ENCODE peak calls at places on chromosomes 11 and 22, in five cellular contexts. Z is activated CD8-positive, alpha-beta memory T cell treated with anti-CD3 and anti-CD28 coated beads for 48 hours; R is HFFc6; A is fibroblast of lung; W is NCI-H69. H is an unnamed sample.

GRCh38 chr22:49229483-49230193 is 598.0 kb downstream of the BRD1 start:
- DNase-seq in A (no peak), Z (no peak), W (peak; percentile 26), R (no peak), H (no peak)

GRCh38 chr11:76791861-76792260 is 8.7 kb downstream of the TSKU start:
- DNase-seq in A (peak; percentile 78), Z (no peak), R (peak; percentile 65), W (no peak), H (peak; percentile 66)

GRCh38 chr11:121035169-121035755 is 11.4 kb downstream of the TBCEL start:
- DNase-seq in R (no peak), Z (no peak), A (no peak), W (no peak), H (peak; percentile 37)

GRCh38 chr22:49026476-49027121 is 801.1 kb downstream of the BRD1 start:
- DNase-seq in Z (no peak), W (peak; percentile 40), A (no peak), R (no peak), H (no peak)

GRCh38 chr11:17699157-17700114 is 19.9 kb upstream of the MYOD1 start:
- DNase-seq in R (peak; percentile 34), W (no peak), Z (no peak), A (no peak), H (peak; percentile 30)

GRCh38 chr22:23696326-23696851 is 5.6 kb downstream of the RGL4 start:
- DNase-seq in W (no peak), A (no peak), Z (peak; percentile 35), R (no peak), H (peak; percentile 11)

GRCh38 chr11:120023120-120023519 is 114.8 kb downstream of the TRIM29 start:
- DNase-seq in R (no peak), Z (no peak), A (no peak), W (peak; percentile 52), H (no peak)

GRCh38 chr11:11843233-11843632 is 1.5 kb downstream of the USP47 start:
- DNase-seq in W (peak; percentile 47), Z (no peak), A (peak; percentile 90), R (peak; percentile 72), H (peak; percentile 69)

GRCh38 chr11:3216027-3216525 is 2.5 kb downstream of the MRGPRG start:
- DNase-seq in W (no peak), A (no peak), Z (no peak), R (no peak), H (no peak)

GRCh38 chr22:49141761-49142160 is 685.9 kb downstream of the BRD1 start:
- DNase-seq in R (no peak), Z (no peak), A (no peak), W (no peak), H (no peak)

GRCh38 chr11:7582338-7582985 is 68.7 kb downstream of the PPFIBP2 start:
- DNase-seq in W (no peak), A (no peak), Z (no peak), R (no peak), H (no peak)

GRCh38 chr22:39207141-39208012 is 37.4 kb downstream of the PDGFB start:
- DNase-seq in Z (no peak), R (no peak), A (peak; percentile 23), W (peak; percentile 69), H (peak; percentile 56)

GRCh38 chr11:96794152-96794551 is 404.3 kb downstream of the JRKL start:
- DNase-seq in R (no peak), A (no peak), W (no peak), Z (no peak), H (no peak)

GRCh38 chr11:17352925-17353227 is 1.3 kb downstream of the NCR3LG1 start:
- DNase-seq in Z (peak; percentile 15), W (peak; percentile 85), R (peak; percentile 10), A (peak; percentile 57), H (peak; percentile 31)

GRCh38 chr22:46011627-46012181 is 34.7 kb upstream of the WNT7B start:
- DNase-seq in W (no peak), R (no peak), Z (no peak), A (no peak), H (no peak)

GRCh38 chr11:11967669-11968510 is 40.5 kb downstream of the DKK3 start:
- DNase-seq in R (no peak), W (peak; percentile 52), Z (no peak), A (no peak), H (no peak)

GRCh38 chr11:19283998-19284397 is 43.3 kb upstream of the E2F8 start:
- DNase-seq in R (no peak), W (no peak), Z (no peak), A (no peak), H (no peak)

GRCh38 chr11:116853461-116854073 is 16.1 kb upstream of the APOA1 start:
- DNase-seq in A (peak; percentile 90), R (peak; percentile 99), Z (peak; percentile 27), W (peak; percentile 79), H (peak; percentile 88)

GRCh38 chr22:36549033-36549432 is 20.1 kb upstream of the EIF3D start:
- DNase-seq in W (no peak), Z (no peak), A (no peak), R (no peak), H (no peak)

GRCh38 chr11:27212248-27212780 is 150.7 kb downstream of the CCDC34 start:
- DNase-seq in R (no peak), W (no peak), Z (no peak), A (no peak), H (no peak)

GRCh38 chr11:128116447-128117240 is 470.7 kb downstream of the ETS1 start:
- DNase-seq in R (no peak), A (no peak), Z (no peak), W (peak; percentile 66), H (no peak)

GRCh38 chr11:102990145-102990544 is 34.6 kb upstream of the MMP13 start:
- DNase-seq in A (no peak), W (no peak), Z (no peak), R (no peak), H (peak; percentile 32)

GRCh38 chr11:103789957-103790356 is 246.5 kb upstream of the DDI1 start:
- DNase-seq in Z (no peak), R (no peak), W (no peak), A (no peak), H (no peak)

H was measured in AG10803.